ENCODE peak calls at places on chromosome 5, in ten cellular contexts. One of them, this sample, is unnamed.

GRCh38 chr5:1394881-1395860 is 50.1 kb downstream of the SLC6A3 start:
- DNase-seq in AG10803: no peak
- DNase-seq in Panc1: no peak
- DNase-seq in MM.1S: no peak
- DNase-seq in BE2C: no peak
- DNase-seq in fibroblast of lung: no peak
- DNase-seq in dorsolateral prefrontal cortex: no peak
- DNase-seq in CD8-positive, alpha-beta T cell: no peak
- DNase-seq in HFF-Myc: no peak
- DNase-seq in body of pancreas: no peak
- DNase-seq in this sample: no peak

GRCh38 chr5:1511651-1512540 is 11.9 kb downstream of the LPCAT1 start:
- DNase-seq in fibroblast of lung: peak
- DNase-seq in Panc1: no peak
- DNase-seq in BE2C: peak
- DNase-seq in body of pancreas: peak
- DNase-seq in dorsolateral prefrontal cortex: peak
- DNase-seq in AG10803: peak
- DNase-seq in MM.1S: no peak
- DNase-seq in HFF-Myc: no peak
- DNase-seq in CD8-positive, alpha-beta T cell: no peak
- DNase-seq in this sample: no peak

GRCh38 chr5:139676951-139677367 is 28.8 kb downstream of the CXXC5 start:
- DNase-seq in BE2C: peak
- DNase-seq in body of pancreas: no peak
- DNase-seq in fibroblast of lung: no peak
- DNase-seq in dorsolateral prefrontal cortex: peak
- DNase-seq in CD8-positive, alpha-beta T cell: no peak
- DNase-seq in AG10803: no peak
- DNase-seq in HFF-Myc: no peak
- DNase-seq in Panc1: no peak
- DNase-seq in MM.1S: no peak
- DNase-seq in this sample: no peak

GRCh38 chr5:146699129-146699528 is 179.4 kb downstream of the PPP2R2B start:
- DNase-seq in MM.1S: no peak
- DNase-seq in body of pancreas: no peak
- DNase-seq in CD8-positive, alpha-beta T cell: no peak
- DNase-seq in Panc1: no peak
- DNase-seq in BE2C: no peak
- DNase-seq in HFF-Myc: no peak
- DNase-seq in AG10803: no peak
- DNase-seq in fibroblast of lung: no peak
- DNase-seq in dorsolateral prefrontal cortex: no peak
- DNase-seq in this sample: no peak

GRCh38 chr5:78221964-78222451 is 72.5 kb downstream of the AP3B1 start:
- DNase-seq in body of pancreas: no peak
- DNase-seq in HFF-Myc: no peak
- DNase-seq in dorsolateral prefrontal cortex: no peak
- DNase-seq in Panc1: no peak
- DNase-seq in MM.1S: peak
- DNase-seq in CD8-positive, alpha-beta T cell: no peak
- DNase-seq in fibroblast of lung: no peak
- DNase-seq in AG10803: peak
- DNase-seq in BE2C: peak
- DNase-seq in this sample: peak

GRCh38 chr5:132218321-132218720 is 9.3 kb downstream of the P4HA2 start:
- DNase-seq in BE2C: no peak
- DNase-seq in HFF-Myc: no peak
- DNase-seq in AG10803: no peak
- DNase-seq in MM.1S: no peak
- DNase-seq in body of pancreas: no peak
- DNase-seq in Panc1: no peak
- DNase-seq in dorsolateral prefrontal cortex: no peak
- DNase-seq in CD8-positive, alpha-beta T cell: no peak
- DNase-seq in fibroblast of lung: no peak
- DNase-seq in this sample: no peak

GRCh38 chr5:9194509-9194908 is 351.4 kb downstream of the SEMA5A start:
- DNase-seq in AG10803: peak
- DNase-seq in fibroblast of lung: peak
- DNase-seq in MM.1S: no peak
- DNase-seq in HFF-Myc: no peak
- DNase-seq in body of pancreas: no peak
- DNase-seq in BE2C: no peak
- DNase-seq in CD8-positive, alpha-beta T cell: no peak
- DNase-seq in Panc1: no peak
- DNase-seq in dorsolateral prefrontal cortex: no peak
- DNase-seq in this sample: no peak

GRCh38 chr5:53739111-53739510 is 178.7 kb downstream of the NDUFS4 start:
- DNase-seq in Panc1: no peak
- DNase-seq in CD8-positive, alpha-beta T cell: no peak
- DNase-seq in AG10803: no peak
- DNase-seq in BE2C: no peak
- DNase-seq in fibroblast of lung: no peak
- DNase-seq in body of pancreas: no peak
- DNase-seq in dorsolateral prefrontal cortex: no peak
- DNase-seq in HFF-Myc: no peak
- DNase-seq in MM.1S: no peak
- DNase-seq in this sample: no peak

GRCh38 chr5:71957431-71957934 is 149.8 kb upstream of the MAP1B start:
- DNase-seq in BE2C: no peak
- DNase-seq in Panc1: no peak
- DNase-seq in HFF-Myc: no peak
- DNase-seq in MM.1S: no peak
- DNase-seq in AG10803: no peak
- DNase-seq in CD8-positive, alpha-beta T cell: no peak
- DNase-seq in dorsolateral prefrontal cortex: no peak
- DNase-seq in body of pancreas: no peak
- DNase-seq in fibroblast of lung: no peak
- DNase-seq in this sample: no peak

GRCh38 chr5:107257885-107258520 is 412.7 kb downstream of the EFNA5 start:
- DNase-seq in body of pancreas: no peak
- DNase-seq in HFF-Myc: no peak
- DNase-seq in dorsolateral prefrontal cortex: no peak
- DNase-seq in MM.1S: peak
- DNase-seq in CD8-positive, alpha-beta T cell: no peak
- DNase-seq in AG10803: no peak
- DNase-seq in fibroblast of lung: peak
- DNase-seq in Panc1: no peak
- DNase-seq in BE2C: no peak
- DNase-seq in this sample: no peak
- TF ChIP-seq CTCF in body of pancreas: no peak
- TF ChIP-seq CTCF in HFF-Myc: no peak
- TF ChIP-seq CTCF in dorsolateral prefrontal cortex: no peak
- TF ChIP-seq CTCF in MM.1S: no peak
- TF ChIP-seq CTCF in CD8-positive, alpha-beta T cell: no peak
- TF ChIP-seq CTCF in AG10803: no peak
- TF ChIP-seq CTCF in fibroblast of lung: no peak
- TF ChIP-seq CTCF in Panc1: no peak
- TF ChIP-seq CTCF in BE2C: no peak
- TF ChIP-seq CTCF in this sample: no peak

GRCh38 chr5:151062405-151063135 is 18.3 kb downstream of the TNIP1 start:
- DNase-seq in HFF-Myc: no peak
- DNase-seq in CD8-positive, alpha-beta T cell: no peak
- DNase-seq in body of pancreas: no peak
- DNase-seq in Panc1: no peak
- DNase-seq in MM.1S: no peak
- DNase-seq in BE2C: no peak
- DNase-seq in AG10803: no peak
- DNase-seq in dorsolateral prefrontal cortex: no peak
- DNase-seq in fibroblast of lung: no peak
- DNase-seq in this sample: no peak
- H3K4me3 ChIP-seq in HFF-Myc: no peak
- H3K4me3 ChIP-seq in CD8-positive, alpha-beta T cell: no peak
- H3K4me3 ChIP-seq in body of pancreas: no peak
- H3K4me3 ChIP-seq in Panc1: no peak
- H3K4me3 ChIP-seq in MM.1S: no peak
- H3K4me3 ChIP-seq in BE2C: no peak
- H3K4me3 ChIP-seq in AG10803: no peak
- H3K4me3 ChIP-seq in dorsolateral prefrontal cortex: no peak
- H3K4me3 ChIP-seq in fibroblast of lung: no peak
- H3K4me3 ChIP-seq in this sample: no peak

DNA sequence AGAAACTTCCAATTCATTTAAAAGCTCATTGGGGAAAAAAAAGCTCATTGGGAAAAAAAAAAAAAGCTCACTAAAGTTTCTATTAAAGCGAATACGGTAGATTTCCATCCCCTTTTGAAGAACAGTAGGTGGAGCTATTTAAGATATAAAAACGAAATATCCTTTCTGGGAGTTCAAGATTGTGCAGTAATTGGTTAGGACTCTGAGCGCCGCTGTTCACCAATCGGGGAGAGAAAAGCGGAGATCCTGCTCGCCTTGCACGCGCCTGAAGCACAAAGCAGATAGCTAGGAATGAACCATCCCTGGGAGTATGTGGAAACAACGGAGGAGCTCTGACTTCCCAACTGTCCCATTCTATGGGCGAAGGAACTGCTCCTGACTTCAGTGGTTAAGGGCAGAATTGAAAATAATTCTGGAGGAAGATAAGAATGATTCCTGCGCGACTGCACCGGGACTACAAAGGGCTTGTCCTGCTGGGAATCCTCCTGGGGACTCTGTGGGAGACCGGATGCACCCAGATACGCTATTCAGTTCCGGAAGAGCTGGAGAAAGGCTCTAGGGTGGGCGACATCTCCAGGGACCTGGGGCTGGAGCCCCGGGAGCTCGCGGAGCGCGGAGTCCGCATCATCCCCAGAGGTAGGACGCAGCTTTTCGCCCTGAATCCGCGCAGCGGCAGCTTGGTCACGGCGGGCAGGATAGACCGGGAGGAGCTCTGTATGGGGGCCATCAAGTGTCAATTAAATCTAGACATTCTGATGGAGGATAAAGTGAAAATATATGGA is at the start of gene PCDHGA12:
- DNase-seq in Panc1: no peak
- DNase-seq in CD8-positive, alpha-beta T cell: no peak
- DNase-seq in HFF-Myc: peak
- DNase-seq in MM.1S: peak
- DNase-seq in BE2C: no peak
- DNase-seq in fibroblast of lung: peak
- DNase-seq in AG10803: peak
- DNase-seq in dorsolateral prefrontal cortex: peak
- DNase-seq in body of pancreas: no peak
- DNase-seq in this sample: peak
- TF ChIP-seq CTCF in Panc1: no peak
- TF ChIP-seq CTCF in CD8-positive, alpha-beta T cell: no peak
- TF ChIP-seq CTCF in HFF-Myc: peak
- TF ChIP-seq CTCF in MM.1S: peak
- TF ChIP-seq CTCF in BE2C: peak
- TF ChIP-seq CTCF in fibroblast of lung: peak
- TF ChIP-seq CTCF in AG10803: peak
- TF ChIP-seq CTCF in dorsolateral prefrontal cortex: peak
- TF ChIP-seq CTCF in body of pancreas: peak
- TF ChIP-seq CTCF in this sample: peak

DNA sequence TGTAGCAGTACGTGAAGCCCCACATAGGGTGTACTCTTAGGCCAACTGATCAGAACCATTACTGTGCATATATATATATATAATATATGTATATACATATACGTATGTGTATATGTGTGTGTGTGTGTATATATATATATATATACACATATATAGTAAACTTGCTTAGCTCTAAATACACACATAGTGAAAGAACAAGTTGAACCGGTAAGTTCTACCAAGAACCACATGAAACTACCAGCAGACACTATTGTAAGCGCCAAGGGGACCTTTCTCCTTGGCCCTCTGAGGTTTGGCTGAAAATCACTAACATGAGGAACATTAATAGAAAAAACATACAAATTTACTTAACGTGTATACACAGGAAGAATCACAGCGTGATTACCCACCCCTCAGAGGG is 1.8 kb upstream of the TARS1 start:
- DNase-seq in Panc1: no peak
- DNase-seq in CD8-positive, alpha-beta T cell: no peak
- DNase-seq in fibroblast of lung: no peak
- DNase-seq in AG10803: no peak
- DNase-seq in HFF-Myc: no peak
- DNase-seq in dorsolateral prefrontal cortex: no peak
- DNase-seq in body of pancreas: no peak
- DNase-seq in BE2C: no peak
- DNase-seq in MM.1S: no peak
- DNase-seq in this sample: no peak
- H3K4me3 ChIP-seq in Panc1: peak
- H3K4me3 ChIP-seq in CD8-positive, alpha-beta T cell: no peak
- H3K4me3 ChIP-seq in fibroblast of lung: peak
- H3K4me3 ChIP-seq in AG10803: peak
- H3K4me3 ChIP-seq in HFF-Myc: peak
- H3K4me3 ChIP-seq in dorsolateral prefrontal cortex: peak
- H3K4me3 ChIP-seq in body of pancreas: no peak
- H3K4me3 ChIP-seq in BE2C: no peak
- H3K4me3 ChIP-seq in MM.1S: no peak
- H3K4me3 ChIP-seq in this sample: peak

GRCh38 chr5:159953609-159954008 is 37.3 kb downstream of the ADRA1B start:
- DNase-seq in AG10803: no peak
- DNase-seq in CD8-positive, alpha-beta T cell: no peak
- DNase-seq in BE2C: no peak
- DNase-seq in body of pancreas: no peak
- DNase-seq in fibroblast of lung: no peak
- DNase-seq in HFF-Myc: no peak
- DNase-seq in dorsolateral prefrontal cortex: no peak
- DNase-seq in MM.1S: no peak
- DNase-seq in Panc1: no peak
- DNase-seq in this sample: no peak

GRCh38 chr5:159955056-159955624 is 38.9 kb downstream of the ADRA1B start:
- DNase-seq in MM.1S: no peak
- DNase-seq in CD8-positive, alpha-beta T cell: no peak
- DNase-seq in BE2C: no peak
- DNase-seq in AG10803: no peak
- DNase-seq in dorsolateral prefrontal cortex: no peak
- DNase-seq in HFF-Myc: no peak
- DNase-seq in fibroblast of lung: no peak
- DNase-seq in body of pancreas: no peak
- DNase-seq in Panc1: no peak
- DNase-seq in this sample: no peak

GRCh38 chr5:159947708-159948358 is 31.6 kb downstream of the ADRA1B start:
- DNase-seq in HFF-Myc: no peak
- DNase-seq in Panc1: no peak
- DNase-seq in AG10803: peak
- DNase-seq in fibroblast of lung: peak
- DNase-seq in CD8-positive, alpha-beta T cell: no peak
- DNase-seq in dorsolateral prefrontal cortex: no peak
- DNase-seq in BE2C: no peak
- DNase-seq in MM.1S: no peak
- DNase-seq in body of pancreas: no peak
- DNase-seq in this sample: no peak

GRCh38 chr5:159951834-159952233 is 35.6 kb downstream of the ADRA1B start:
- DNase-seq in CD8-positive, alpha-beta T cell: no peak
- DNase-seq in AG10803: peak
- DNase-seq in HFF-Myc: no peak
- DNase-seq in body of pancreas: no peak
- DNase-seq in Panc1: no peak
- DNase-seq in dorsolateral prefrontal cortex: no peak
- DNase-seq in BE2C: no peak
- DNase-seq in MM.1S: no peak
- DNase-seq in fibroblast of lung: peak
- DNase-seq in this sample: no peak

GRCh38 chr5:159951387-159951786 is 35.1 kb downstream of the ADRA1B start:
- DNase-seq in fibroblast of lung: peak
- DNase-seq in body of pancreas: no peak
- DNase-seq in AG10803: no peak
- DNase-seq in CD8-positive, alpha-beta T cell: no peak
- DNase-seq in dorsolateral prefrontal cortex: no peak
- DNase-seq in BE2C: peak
- DNase-seq in Panc1: no peak
- DNase-seq in HFF-Myc: no peak
- DNase-seq in MM.1S: no peak
- DNase-seq in this sample: no peak
- TF ChIP-seq CTCF in fibroblast of lung: peak
- TF ChIP-seq CTCF in body of pancreas: no peak
- TF ChIP-seq CTCF in AG10803: no peak
- TF ChIP-seq CTCF in CD8-positive, alpha-beta T cell: no peak
- TF ChIP-seq CTCF in dorsolateral prefrontal cortex: no peak
- TF ChIP-seq CTCF in BE2C: peak
- TF ChIP-seq CTCF in Panc1: peak
- TF ChIP-seq CTCF in HFF-Myc: peak
- TF ChIP-seq CTCF in MM.1S: no peak
- TF ChIP-seq CTCF in this sample: peak